ENCODE peak calls at places on chromosomes 6 and 20, in five cellular contexts. I is Peyer's patch, D is H54, K is esophagus muscularis mucosa, Q is body of pancreas. S is an unnamed sample.

GRCh38 chr6:103507052-103507451 is 1352.7 kb downstream of the HACE1 start:
- DNase-seq in I (no peak), D (no peak), K (no peak), Q (no peak), S (no peak)

GRCh38 chr6:53484409-53485280 is 60.3 kb downstream of the GCLC start:
- DNase-seq in I (no peak), D (no peak), K (no peak), Q (peak; percentile 83), S (peak; percentile 88)

GRCh38 chr20:51473771-51474170 is 68.7 kb downstream of the NFATC2 start:
- DNase-seq in I (no peak), D (no peak), K (no peak), Q (no peak), S (no peak)

GRCh38 chr20:59159822-59160740 is 3.5 kb upstream of the ZNF831 start:
- DNase-seq in I (no peak), D (no peak), K (no peak), Q (no peak), S (no peak)

GRCh38 chr6:127641905-127642304 is 64.9 kb downstream of the C6orf58 start:
- DNase-seq in I (no peak), D (peak; percentile 2), K (no peak), Q (peak; percentile 13), S (no peak)

GRCh38 chr6:39137235-39137634 is 22.2 kb upstream of the SAYSD1 start:
- DNase-seq in I (no peak), D (no peak), K (no peak), Q (peak; percentile 44), S (peak; percentile 55)

GRCh38 chr6:125586074-125586473 is 163.4 kb upstream of the HEY2 start:
- DNase-seq in I (no peak), D (no peak), K (no peak), Q (no peak), S (no peak)

GRCh38 chr6:113318553-113318952 is 538.6 kb upstream of the MARCKS start:
- DNase-seq in I (no peak), D (no peak), K (no peak), Q (no peak), S (no peak)

GRCh38 chr6:132060591-132060990 is 109.4 kb upstream of the CCN2 start:
- DNase-seq in I (no peak), D (peak; percentile 15), K (no peak), Q (no peak), S (no peak)
- TF ChIP-seq POLR2A in I (no peak), D (no peak), K (no peak), Q (no peak), S (no peak)

GRCh38 chr6:116409756-116410155 is 39.0 kb downstream of the DSE start:
- DNase-seq in I (no peak), D (no peak), K (no peak), Q (no peak), S (no peak)
- TF ChIP-seq POLR2A in I (no peak), D (no peak), K (no peak), Q (no peak), S (no peak)

DNA sequence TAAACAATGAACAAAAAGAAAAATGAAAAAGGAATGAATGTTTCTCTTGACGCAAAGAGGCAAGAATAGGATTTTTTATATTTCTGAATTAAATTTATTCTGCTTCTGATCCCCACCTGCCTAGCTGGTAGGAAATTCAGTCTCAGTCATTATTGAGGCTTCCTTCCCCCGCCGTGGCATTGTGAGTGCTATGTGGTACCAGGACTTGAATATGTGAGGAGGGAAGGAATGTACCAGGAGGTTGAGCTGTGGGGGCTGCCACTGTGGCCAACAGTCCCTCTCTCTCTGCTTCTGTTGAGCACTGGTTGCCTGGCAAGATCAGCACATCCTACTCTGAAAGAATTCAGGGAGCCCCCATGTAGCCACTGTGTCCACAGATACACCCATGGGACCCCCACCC is 368.1 kb upstream of the JARID2 start:
- DNase-seq in I (no peak), D (no peak), K (no peak), Q (no peak), S (no peak)
- TF ChIP-seq POLR2A in I (no peak), D (no peak), K (no peak), Q (no peak), S (no peak)

GRCh38 chr20:35726759-35727711 is 15.0 kb downstream of the RBM39 start:
- DNase-seq in I (no peak), D (no peak), K (no peak), Q (no peak), S (no peak)
- TF ChIP-seq POLR2A in I (no peak), D (no peak), K (no peak), Q (no peak), S (no peak)

GRCh38 chr20:63688234-63689045 is 8.0 kb upstream of the TNFRSF6B start:
- DNase-seq in I (no peak), D (no peak), K (no peak), Q (no peak), S (no peak)
- TF ChIP-seq POLR2A in I (no peak), D (no peak), K (no peak), Q (no peak), S (no peak)

DNA sequence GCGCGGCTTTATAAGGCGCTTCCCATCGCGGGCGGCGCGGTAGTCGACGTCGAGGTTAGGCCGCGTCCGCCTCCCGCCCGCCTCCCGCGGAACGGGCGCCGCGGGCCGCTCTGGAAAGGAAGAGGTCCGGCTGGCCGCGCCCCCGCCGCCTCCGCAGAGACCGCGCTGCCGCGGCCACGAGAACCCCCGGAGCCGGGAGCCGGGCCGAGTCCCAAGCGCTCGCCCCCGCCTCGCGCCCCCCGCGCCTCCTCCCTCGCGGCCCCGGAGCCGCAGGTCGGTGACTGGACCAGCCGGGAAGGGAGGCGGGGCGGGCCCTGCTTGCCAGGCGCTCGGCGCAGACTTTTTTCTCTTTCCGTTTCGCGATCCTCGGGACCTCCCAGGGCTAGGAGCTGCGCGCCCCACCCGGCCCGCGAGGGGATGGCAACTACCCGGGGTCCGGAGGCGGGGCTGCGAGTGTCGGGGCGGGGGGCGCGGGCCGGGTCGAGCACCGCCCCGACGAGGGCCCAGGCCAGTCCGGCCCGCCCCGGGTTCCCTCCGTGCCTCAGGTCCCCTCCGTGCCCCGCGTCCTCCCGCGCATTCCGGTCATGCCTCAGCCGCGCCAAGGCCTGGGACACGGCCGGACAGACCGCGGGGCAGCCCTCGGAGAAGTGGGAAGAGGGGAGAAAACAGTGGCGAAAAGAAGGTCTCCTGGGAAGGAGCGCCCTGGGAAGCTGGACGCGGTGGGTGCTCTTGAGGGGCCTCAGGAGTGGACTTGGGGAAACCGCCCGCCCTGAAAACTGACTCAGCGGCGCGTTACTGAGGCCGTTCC is 421 bp upstream of the PXDC1 start:
- DNase-seq in I (peak; percentile 86), D (peak; percentile 91), K (peak; percentile 98), Q (peak; percentile 87), S (peak; percentile 62)
- TF ChIP-seq POLR2A in I (peak; percentile 23), D (peak; percentile 18), K (peak; percentile 67), Q (peak; percentile 63), S (no peak)

DNA sequence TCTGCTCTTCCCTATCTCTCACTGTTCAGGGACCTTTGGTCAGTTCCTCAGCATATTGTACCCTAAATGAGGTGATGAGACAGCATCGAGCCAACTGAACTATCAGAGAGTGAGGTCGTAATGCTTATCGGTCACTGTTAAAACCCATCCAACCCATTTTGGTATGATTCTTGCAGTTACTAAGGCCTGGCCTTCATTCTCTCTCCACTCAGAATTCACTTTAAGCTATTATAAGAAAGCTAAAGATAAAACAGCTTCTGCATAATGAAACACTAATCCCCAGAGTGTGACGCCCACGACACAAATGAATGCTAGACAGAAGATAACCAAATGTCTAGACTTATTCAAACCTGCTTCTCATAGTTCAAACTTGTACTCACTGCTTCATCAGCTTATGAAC is 175.8 kb downstream of the GMPR start:
- DNase-seq in I (no peak), D (no peak), K (no peak), Q (no peak), S (no peak)
- TF ChIP-seq POLR2A in I (no peak), D (no peak), K (no peak), Q (no peak), S (no peak)

GRCh38 chr6:34170341-34170740 is 24.5 kb upstream of the GRM4 start:
- DNase-seq in I (no peak), D (no peak), K (no peak), Q (no peak), S (no peak)
- TF ChIP-seq POLR2A in I (no peak), D (no peak), K (no peak), Q (no peak), S (no peak)